ENCODE peak calls at places on chromosome 17, in six cellular contexts. One of them, this sample, is unnamed.

GRCh38 chr17:59332890-59333377 is 1.5 kb downstream of the YPEL2 start:
- DNase-seq in GDM1: no peak
- DNase-seq in OCI-LY7: no peak
- DNase-seq in cardiac fibroblast: peak; percentile 50
- DNase-seq in ovary: no peak
- DNase-seq in activated CD4-positive, CD25-positive, alpha-beta regulatory T cell: no peak
- DNase-seq in this sample: peak; percentile 60

GRCh38 chr17:29596811-29597210 is 3.9 kb downstream of the ANKRD13B start:
- DNase-seq in GDM1: no peak
- DNase-seq in OCI-LY7: no peak
- DNase-seq in cardiac fibroblast: no peak
- DNase-seq in ovary: peak; percentile 30
- DNase-seq in activated CD4-positive, CD25-positive, alpha-beta regulatory T cell: no peak
- DNase-seq in this sample: no peak

GRCh38 chr17:32310927-32311568 is 30.9 kb downstream of the C17orf75 start:
- DNase-seq in GDM1: no peak
- DNase-seq in OCI-LY7: peak; percentile 36
- DNase-seq in cardiac fibroblast: peak; percentile 11
- DNase-seq in ovary: no peak
- DNase-seq in activated CD4-positive, CD25-positive, alpha-beta regulatory T cell: no peak
- DNase-seq in this sample: no peak

GRCh38 chr17:82390860-82391435 is 19.4 kb downstream of the UTS2R start:
- DNase-seq in GDM1: no peak
- DNase-seq in OCI-LY7: no peak
- DNase-seq in cardiac fibroblast: no peak
- DNase-seq in ovary: no peak
- DNase-seq in activated CD4-positive, CD25-positive, alpha-beta regulatory T cell: no peak
- DNase-seq in this sample: no peak

GRCh38 chr17:42653179-42654124 is 5.6 kb upstream of the TUBG2 start:
- DNase-seq in GDM1: no peak
- DNase-seq in OCI-LY7: no peak
- DNase-seq in cardiac fibroblast: peak; percentile 73
- DNase-seq in ovary: peak; percentile 76
- DNase-seq in activated CD4-positive, CD25-positive, alpha-beta regulatory T cell: no peak
- DNase-seq in this sample: no peak

GRCh38 chr17:14289162-14289561 is 11.7 kb upstream of the HS3ST3B1 start:
- DNase-seq in GDM1: no peak
- DNase-seq in OCI-LY7: no peak
- DNase-seq in cardiac fibroblast: no peak
- DNase-seq in ovary: no peak
- DNase-seq in activated CD4-positive, CD25-positive, alpha-beta regulatory T cell: no peak
- DNase-seq in this sample: no peak

GRCh38 chr17:13931752-13932477 is 137.4 kb upstream of the COX10 start:
- DNase-seq in GDM1: no peak
- DNase-seq in OCI-LY7: peak; percentile 7
- DNase-seq in cardiac fibroblast: peak; percentile 79
- DNase-seq in ovary: no peak
- DNase-seq in activated CD4-positive, CD25-positive, alpha-beta regulatory T cell: no peak
- DNase-seq in this sample: peak; percentile 42

GRCh38 chr17:72602517-72603345 is 481.9 kb downstream of the SOX9 start:
- DNase-seq in GDM1: no peak
- DNase-seq in OCI-LY7: peak; percentile 19
- DNase-seq in cardiac fibroblast: peak; percentile 92
- DNase-seq in ovary: no peak
- DNase-seq in activated CD4-positive, CD25-positive, alpha-beta regulatory T cell: no peak
- DNase-seq in this sample: no peak

GRCh38 chr17:44911133-44912001 is 3.9 kb downstream of the GFAP start:
- DNase-seq in GDM1: peak; percentile 18
- DNase-seq in OCI-LY7: peak; percentile 56
- DNase-seq in cardiac fibroblast: peak; percentile 53
- DNase-seq in ovary: peak; percentile 61
- DNase-seq in activated CD4-positive, CD25-positive, alpha-beta regulatory T cell: peak; percentile 11
- DNase-seq in this sample: no peak